ENCODE peak calls at places on chromosome 21, in seven cellular contexts. P is heart right ventricle, T is aorta, L is AG04450, S is transverse colon, G is A549, V is coronary artery. N is an unnamed sample.
A peak's percentile ranks its signal among the peaks of the same experiment; 100 is the strongest.

GRCh38 chr21:39670741-39671140 is 58.0 kb downstream of the B3GALT5 start:
- DNase-seq in P (no peak), T (no peak), L (no peak), S (no peak), G (no peak), V (no peak), N (no peak)

GRCh38 chr21:43731891-43732711 is 13.2 kb downstream of the PDXK start:
- DNase-seq in P (no peak), T (peak; percentile 42), L (no peak), S (no peak), G (no peak), V (no peak), N (no peak)

GRCh38 chr21:43337901-43338655 is 88.9 kb downstream of the SIK1 start:
- DNase-seq in P (no peak), T (no peak), L (no peak), S (no peak), G (no peak), V (no peak), N (no peak)

GRCh38 chr21:23858878-23859277 is 1748.4 kb downstream of the MRPL39 start:
- DNase-seq in P (no peak), T (no peak), L (no peak), S (no peak), G (no peak), V (no peak), N (no peak)

GRCh38 chr21:28632718-28633408 is 359.8 kb downstream of the LTN1 start:
- DNase-seq in P (no peak), T (no peak), L (no peak), S (no peak), G (no peak), V (no peak), N (peak; percentile 34)

GRCh38 chr21:28543975-28544374 is 448.7 kb downstream of the LTN1 start:
- DNase-seq in P (no peak), T (no peak), L (no peak), S (no peak), G (no peak), V (no peak), N (no peak)

GRCh38 chr21:37829447-37829846 is 86.8 kb downstream of the KCNJ6 start:
- DNase-seq in P (no peak), T (no peak), L (no peak), S (peak; percentile 76), G (peak; percentile 10), V (no peak), N (no peak)

GRCh38 chr21:32173106-32173755 is 105.6 kb downstream of the MIS18A start:
- DNase-seq in P (no peak), T (no peak), L (no peak), S (no peak), G (no peak), V (no peak), N (no peak)

GRCh38 chr21:19458295-19458694 is 1054.7 kb upstream of the TMPRSS15 start:
- DNase-seq in P (no peak), T (no peak), L (no peak), S (no peak), G (no peak), V (no peak), N (no peak)

GRCh38 chr21:38847556-38847955 is 41.8 kb downstream of the ETS2 start:
- DNase-seq in P (no peak), T (no peak), L (no peak), S (no peak), G (no peak), V (no peak), N (no peak)

GRCh38 chr21:36851121-36851520 is 115.3 kb downstream of the HLCS start:
- DNase-seq in P (no peak), T (no peak), L (no peak), S (no peak), G (no peak), V (no peak), N (no peak)

GRCh38 chr21:36135391-36136094 is 664 bp downstream of the CBR3 start:
- DNase-seq in P (peak; percentile 83), T (peak; percentile 81), L (no peak), S (peak; percentile 62), G (peak; percentile 34), V (peak; percentile 83), N (peak; percentile 51)

GRCh38 chr21:36200089-36200561 is 43.5 kb downstream of the DOP1B start:
- DNase-seq in P (no peak), T (no peak), L (no peak), S (no peak), G (no peak), V (no peak), N (no peak)

GRCh38 chr21:37994211-37994610 is 78.0 kb upstream of the KCNJ6 start:
- DNase-seq in P (no peak), T (no peak), L (no peak), S (no peak), G (no peak), V (no peak), N (no peak)

GRCh38 chr21:46284077-46284644 is 1.2 kb downstream of the MCM3AP start:
- DNase-seq in P (no peak), T (no peak), L (no peak), S (peak; percentile 36), G (no peak), V (no peak), N (no peak)
- H3K4me3 ChIP-seq in P (no peak overlapping the region), T (no peak overlapping the region), L (no peak overlapping the region), S (no peak overlapping the region), G (peak overlapping the region; percentile 22), V (peak overlapping the region; percentile 18), N (no peak overlapping the region)

GRCh38 chr21:45253180-45253579 is 34.5 kb downstream of the POFUT2 start:
- DNase-seq in P (no peak), T (no peak), L (no peak), S (no peak), G (no peak), V (peak; percentile 55), N (no peak)

GRCh38 chr21:45250914-45251634 is 36.6 kb downstream of the POFUT2 start:
- DNase-seq in P (no peak), T (no peak), L (no peak), S (no peak), G (no peak), V (no peak), N (no peak)

GRCh38 chr21:45251635-45252447 is 35.9 kb downstream of the POFUT2 start:
- DNase-seq in P (no peak), T (no peak), L (no peak), S (no peak), G (no peak), V (peak; percentile 61), N (no peak)

GRCh38 chr21:45253633-45254556 is 33.8 kb downstream of the POFUT2 start:
- DNase-seq in P (no peak), T (no peak), L (no peak), S (no peak), G (no peak), V (peak; percentile 62), N (no peak)

GRCh38 chr21:45252448-45252925 is 35.2 kb downstream of the POFUT2 start:
- DNase-seq in P (no peak), T (no peak), L (no peak), S (no peak), G (no peak), V (no peak), N (no peak)
- H3K4me3 ChIP-seq in P (no peak overlapping the region), T (no peak overlapping the region), L (no peak overlapping the region), S (no peak overlapping the region), G (no peak overlapping the region), V (no peak overlapping the region), N (no peak overlapping the region)

GRCh38 chr21:15730484-15731242 is 881 bp downstream of the USP25 start:
- DNase-seq in P (no peak), T (no peak), L (no peak), S (no peak), G (no peak), V (no peak), N (no peak)

GRCh38 chr21:15729674-15730483 is at the start of gene USP25:
- DNase-seq in P (peak; percentile 95), T (peak; percentile 93), L (no peak), S (peak; percentile 95), G (peak; percentile 56), V (peak; percentile 91), N (peak; percentile 15)

GRCh38 chr21:15731243-15731613 is 1.4 kb downstream of the USP25 start:
- DNase-seq in P (no peak), T (no peak), L (no peak), S (no peak), G (peak; percentile 17), V (no peak), N (no peak)

GRCh38 chr21:15728046-15728445 is 1.7 kb upstream of the USP25 start:
- DNase-seq in P (no peak), T (no peak), L (no peak), S (no peak), G (no peak), V (no peak), N (no peak)

GRCh38 chr21:15729346-15729673 is 472 bp upstream of the USP25 start:
- DNase-seq in P (no peak), T (no peak), L (no peak), S (no peak), G (no peak), V (no peak), N (no peak)
- H3K4me3 ChIP-seq in P (peak overlapping the region; percentile 86), T (peak overlapping the region; percentile 95), L (peak overlapping the region; percentile 89), S (peak overlapping the region; percentile 81), G (peak overlapping the region; percentile 85), V (peak overlapping the region; percentile 93), N (peak overlapping the region; percentile 73)

GRCh38 chr21:35116777-35117176 is 67.7 kb upstream of the RUNX1 start:
- DNase-seq in P (no peak), T (no peak), L (no peak), S (no peak), G (no peak), V (no peak), N (no peak)
- H3K4me3 ChIP-seq in P (no peak overlapping the region), T (no peak overlapping the region), L (no peak overlapping the region), S (no peak overlapping the region), G (no peak overlapping the region), V (no peak overlapping the region), N (no peak overlapping the region)

N was measured in skeletal muscle cell.